ENCODE peak calls at places on chromosomes 11 and 22, in seven cellular contexts. One of them, this sample, is unnamed.

GRCh38 chr11:116207349-116207748 is 565.4 kb downstream of the BUD13 start:
- DNase-seq in right atrium auricular region: no peak
- DNase-seq in left ventricle myocardium inferior: no peak
- DNase-seq in AG09319: no peak
- DNase-seq in colonic mucosa: no peak
- DNase-seq in fibroblast of the aortic adventitia: no peak
- DNase-seq in mucosa of descending colon: no peak
- DNase-seq in this sample: no peak

GRCh38 chr11:16603890-16604783 is 134.3 kb upstream of the C11orf58 start:
- DNase-seq in right atrium auricular region: peak; percentile 75
- DNase-seq in left ventricle myocardium inferior: peak; percentile 71
- DNase-seq in AG09319: no peak
- DNase-seq in colonic mucosa: peak; percentile 27
- DNase-seq in fibroblast of the aortic adventitia: no peak
- DNase-seq in mucosa of descending colon: peak; percentile 63
- DNase-seq in this sample: peak; percentile 30

GRCh38 chr11:84264066-84264465 is 977.9 kb upstream of the CCDC90B start:
- DNase-seq in right atrium auricular region: no peak
- DNase-seq in left ventricle myocardium inferior: no peak
- DNase-seq in AG09319: no peak
- DNase-seq in colonic mucosa: no peak
- DNase-seq in fibroblast of the aortic adventitia: no peak
- DNase-seq in mucosa of descending colon: no peak
- DNase-seq in this sample: no peak

GRCh38 chr22:37781434-37782059 is 26.2 kb upstream of the GCAT start:
- DNase-seq in right atrium auricular region: no peak
- DNase-seq in left ventricle myocardium inferior: no peak
- DNase-seq in AG09319: no peak
- DNase-seq in colonic mucosa: no peak
- DNase-seq in fibroblast of the aortic adventitia: peak; percentile 44
- DNase-seq in mucosa of descending colon: no peak
- DNase-seq in this sample: no peak

GRCh38 chr11:46633291-46634217 is 16.2 kb downstream of the ATG13 start:
- DNase-seq in right atrium auricular region: no peak
- DNase-seq in left ventricle myocardium inferior: no peak
- DNase-seq in AG09319: no peak
- DNase-seq in colonic mucosa: no peak
- DNase-seq in fibroblast of the aortic adventitia: no peak
- DNase-seq in mucosa of descending colon: no peak
- DNase-seq in this sample: no peak

GRCh38 chr11:4134844-4135243 is 40.2 kb downstream of the RRM1 start:
- DNase-seq in right atrium auricular region: no peak
- DNase-seq in left ventricle myocardium inferior: no peak
- DNase-seq in AG09319: no peak
- DNase-seq in colonic mucosa: no peak
- DNase-seq in fibroblast of the aortic adventitia: peak; percentile 47
- DNase-seq in mucosa of descending colon: no peak
- DNase-seq in this sample: no peak

GRCh38 chr11:91804057-91804456 is 420.6 kb upstream of the FAT3 start:
- DNase-seq in right atrium auricular region: no peak
- DNase-seq in left ventricle myocardium inferior: no peak
- DNase-seq in AG09319: no peak
- DNase-seq in colonic mucosa: no peak
- DNase-seq in fibroblast of the aortic adventitia: no peak
- DNase-seq in mucosa of descending colon: no peak
- DNase-seq in this sample: no peak

GRCh38 chr22:50621948-50622722 is 5.8 kb downstream of the ARSA start:
- DNase-seq in right atrium auricular region: no peak
- DNase-seq in left ventricle myocardium inferior: no peak
- DNase-seq in AG09319: no peak
- DNase-seq in colonic mucosa: peak; percentile 62
- DNase-seq in fibroblast of the aortic adventitia: no peak
- DNase-seq in mucosa of descending colon: peak; percentile 71
- DNase-seq in this sample: no peak

GRCh38 chr11:61102667-61103491 is 590 bp downstream of the CD5 start:
- DNase-seq in right atrium auricular region: no peak
- DNase-seq in left ventricle myocardium inferior: no peak
- DNase-seq in AG09319: no peak
- DNase-seq in colonic mucosa: no peak
- DNase-seq in fibroblast of the aortic adventitia: no peak
- DNase-seq in mucosa of descending colon: no peak
- DNase-seq in this sample: no peak

GRCh38 chr11:33040127-33040861 is 922 bp downstream of the TCP11L1 start:
- DNase-seq in right atrium auricular region: no peak
- DNase-seq in left ventricle myocardium inferior: no peak
- DNase-seq in AG09319: no peak
- DNase-seq in colonic mucosa: no peak
- DNase-seq in fibroblast of the aortic adventitia: peak; percentile 40
- DNase-seq in mucosa of descending colon: no peak
- DNase-seq in this sample: no peak

GRCh38 chr11:84780689-84781293 is 846.4 kb downstream of the DLG2 start:
- DNase-seq in right atrium auricular region: no peak
- DNase-seq in left ventricle myocardium inferior: no peak
- DNase-seq in AG09319: no peak
- DNase-seq in colonic mucosa: no peak
- DNase-seq in fibroblast of the aortic adventitia: peak; percentile 38
- DNase-seq in mucosa of descending colon: no peak
- DNase-seq in this sample: no peak

GRCh38 chr22:26170795-26171194 is 1.5 kb downstream of the SEZ6L start:
- DNase-seq in right atrium auricular region: no peak
- DNase-seq in left ventricle myocardium inferior: peak; percentile 13
- DNase-seq in AG09319: no peak
- DNase-seq in colonic mucosa: no peak
- DNase-seq in fibroblast of the aortic adventitia: no peak
- DNase-seq in mucosa of descending colon: no peak
- DNase-seq in this sample: peak; percentile 30
- TF ChIP-seq CTCF in right atrium auricular region: peak; percentile 18
- TF ChIP-seq CTCF in left ventricle myocardium inferior: no peak
- TF ChIP-seq CTCF in AG09319: no peak
- TF ChIP-seq CTCF in colonic mucosa: no peak
- TF ChIP-seq CTCF in fibroblast of the aortic adventitia: no peak
- TF ChIP-seq CTCF in mucosa of descending colon: no peak
- TF ChIP-seq CTCF in this sample: peak; percentile 28

GRCh38 chr11:125750629-125751028 is 4.5 kb downstream of the PATE1 start:
- DNase-seq in right atrium auricular region: no peak
- DNase-seq in left ventricle myocardium inferior: no peak
- DNase-seq in AG09319: no peak
- DNase-seq in colonic mucosa: no peak
- DNase-seq in fibroblast of the aortic adventitia: no peak
- DNase-seq in mucosa of descending colon: no peak
- DNase-seq in this sample: no peak
- TF ChIP-seq CTCF in right atrium auricular region: no peak
- TF ChIP-seq CTCF in left ventricle myocardium inferior: no peak
- TF ChIP-seq CTCF in AG09319: no peak
- TF ChIP-seq CTCF in colonic mucosa: no peak
- TF ChIP-seq CTCF in fibroblast of the aortic adventitia: no peak
- TF ChIP-seq CTCF in mucosa of descending colon: no peak
- TF ChIP-seq CTCF in this sample: no peak

GRCh38 chr11:128634395-128634794 is 47.0 kb upstream of the ETS1 start:
- DNase-seq in right atrium auricular region: no peak
- DNase-seq in left ventricle myocardium inferior: no peak
- DNase-seq in AG09319: no peak
- DNase-seq in colonic mucosa: no peak
- DNase-seq in fibroblast of the aortic adventitia: no peak
- DNase-seq in mucosa of descending colon: no peak
- DNase-seq in this sample: no peak

GRCh38 chr11:128630367-128631230 is 43.2 kb upstream of the ETS1 start:
- DNase-seq in right atrium auricular region: peak; percentile 87
- DNase-seq in left ventricle myocardium inferior: peak; percentile 87
- DNase-seq in AG09319: peak; percentile 67
- DNase-seq in colonic mucosa: peak; percentile 93
- DNase-seq in fibroblast of the aortic adventitia: peak; percentile 91
- DNase-seq in mucosa of descending colon: peak; percentile 93
- DNase-seq in this sample: peak; percentile 90

GRCh38 chr11:128629516-128630106 is 42.3 kb upstream of the ETS1 start:
- DNase-seq in right atrium auricular region: peak; percentile 54
- DNase-seq in left ventricle myocardium inferior: no peak
- DNase-seq in AG09319: no peak
- DNase-seq in colonic mucosa: no peak
- DNase-seq in fibroblast of the aortic adventitia: no peak
- DNase-seq in mucosa of descending colon: no peak
- DNase-seq in this sample: no peak

GRCh38 chr11:128633384-128633965 is 46.1 kb upstream of the ETS1 start:
- DNase-seq in right atrium auricular region: no peak
- DNase-seq in left ventricle myocardium inferior: no peak
- DNase-seq in AG09319: no peak
- DNase-seq in colonic mucosa: no peak
- DNase-seq in fibroblast of the aortic adventitia: no peak
- DNase-seq in mucosa of descending colon: no peak
- DNase-seq in this sample: no peak

GRCh38 chr11:128632151-128632791 is 44.9 kb upstream of the ETS1 start:
- DNase-seq in right atrium auricular region: peak; percentile 56
- DNase-seq in left ventricle myocardium inferior: no peak
- DNase-seq in AG09319: no peak
- DNase-seq in colonic mucosa: no peak
- DNase-seq in fibroblast of the aortic adventitia: peak; percentile 75
- DNase-seq in mucosa of descending colon: no peak
- DNase-seq in this sample: peak; percentile 43
- TF ChIP-seq CTCF in right atrium auricular region: peak; percentile 81
- TF ChIP-seq CTCF in left ventricle myocardium inferior: peak; percentile 85
- TF ChIP-seq CTCF in AG09319: peak; percentile 87
- TF ChIP-seq CTCF in colonic mucosa: peak; percentile 77
- TF ChIP-seq CTCF in fibroblast of the aortic adventitia: peak; percentile 90
- TF ChIP-seq CTCF in mucosa of descending colon: peak; percentile 27
- TF ChIP-seq CTCF in this sample: peak; percentile 72

DNA sequence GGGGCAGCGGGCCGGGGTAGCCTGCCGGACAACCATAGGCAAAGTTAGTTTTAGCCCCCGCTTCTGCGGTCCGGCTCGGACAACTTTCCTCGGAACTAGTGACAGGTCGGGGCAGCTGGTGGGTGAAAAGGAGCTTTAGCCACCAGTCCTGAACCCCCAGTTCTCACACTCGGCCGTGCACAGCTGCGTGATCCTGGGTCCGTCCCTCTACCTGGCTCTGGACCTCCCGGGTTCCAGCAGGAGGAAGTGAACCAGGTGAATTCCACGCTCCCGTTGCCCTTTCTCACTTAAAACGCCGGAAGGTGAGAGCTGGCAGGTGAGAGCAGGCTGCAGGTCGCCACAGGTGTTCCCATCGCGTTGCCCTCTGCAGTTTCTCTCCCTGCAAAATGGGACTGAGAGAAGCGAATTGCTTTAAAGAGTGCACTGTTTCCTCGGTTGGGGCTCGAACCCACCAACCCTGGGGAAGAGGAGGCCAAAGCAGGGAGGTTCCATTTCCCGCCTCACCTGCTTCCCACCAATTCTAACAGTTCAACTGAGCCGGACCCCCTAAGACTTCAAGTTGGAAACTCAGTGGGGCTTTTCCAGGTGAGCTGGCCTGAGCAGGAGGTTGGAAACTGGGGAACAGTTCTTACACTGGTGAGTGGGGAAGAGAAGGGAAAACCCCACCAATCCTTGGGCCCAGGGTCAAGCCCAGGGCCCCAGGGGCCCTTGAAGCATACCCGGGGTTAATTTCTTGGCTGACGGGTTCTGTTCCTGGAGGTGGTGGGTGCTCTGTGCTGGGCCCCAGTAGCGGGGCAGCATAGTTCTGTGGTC is 489 bp downstream of the CD82 start:
- DNase-seq in right atrium auricular region: no peak
- DNase-seq in left ventricle myocardium inferior: no peak
- DNase-seq in AG09319: no peak
- DNase-seq in colonic mucosa: no peak
- DNase-seq in fibroblast of the aortic adventitia: no peak
- DNase-seq in mucosa of descending colon: no peak
- DNase-seq in this sample: no peak
- TF ChIP-seq CTCF in right atrium auricular region: no peak
- TF ChIP-seq CTCF in left ventricle myocardium inferior: no peak
- TF ChIP-seq CTCF in AG09319: no peak
- TF ChIP-seq CTCF in colonic mucosa: peak; percentile 5
- TF ChIP-seq CTCF in fibroblast of the aortic adventitia: no peak
- TF ChIP-seq CTCF in mucosa of descending colon: no peak
- TF ChIP-seq CTCF in this sample: peak; percentile 9

GRCh38 chr11:65422104-65422632 is 430 bp upstream of the NEAT1 start:
- DNase-seq in right atrium auricular region: peak; percentile 98
- DNase-seq in left ventricle myocardium inferior: peak; percentile 99
- DNase-seq in AG09319: peak; percentile 98
- DNase-seq in colonic mucosa: peak; percentile 98
- DNase-seq in fibroblast of the aortic adventitia: peak; percentile 98
- DNase-seq in mucosa of descending colon: peak; percentile 99
- DNase-seq in this sample: peak; percentile 90
- TF ChIP-seq CTCF in right atrium auricular region: no peak
- TF ChIP-seq CTCF in left ventricle myocardium inferior: no peak
- TF ChIP-seq CTCF in AG09319: no peak
- TF ChIP-seq CTCF in colonic mucosa: no peak
- TF ChIP-seq CTCF in fibroblast of the aortic adventitia: no peak
- TF ChIP-seq CTCF in mucosa of descending colon: no peak
- TF ChIP-seq CTCF in this sample: no peak

This sample was measured in neural crest cell.